ENCODE peak calls at places on chromosomes 12 and 14, in five cellular contexts. Y is stimulated activated naive CD8-positive, alpha-beta T cell treated with anti-CD3 and anti-CD28 coated beads, Interleukin-15, Interleukin-2, amounts not matched to agents 100 U/mL and 50 U/mL, for 24 hours; J is choroid plexus epithelial cell; A is AG09309; F is HTR-8/SVneo. W is an unnamed sample.

GRCh38 chr14:102584871-102585869 is 7.3 kb upstream of the RCOR1 start:
- DNase-seq in Y (no peak), J (no peak), A (no peak), F (no peak), W (no peak)

GRCh38 chr12:106329231-106329985 is 26.9 kb downstream of the TCP11L2 start:
- DNase-seq in Y (no peak), J (no peak), A (no peak), F (no peak), W (no peak)

GRCh38 chr12:129753596-129753995 is 150.2 kb downstream of the TMEM132D start:
- DNase-seq in Y (no peak), J (peak), A (no peak), F (no peak), W (no peak)

GRCh38 chr12:13251496-13251895 is 55.0 kb downstream of the EMP1 start:
- DNase-seq in Y (no peak), J (no peak), A (no peak), F (no peak), W (no peak)

GRCh38 chr12:18703326-18703725 is 34.5 kb downstream of the PLCZ1 start:
- DNase-seq in Y (no peak), J (no peak), A (no peak), F (no peak), W (no peak)

GRCh38 chr12:1972260-1972659 is 32.0 kb downstream of the DCP1B start:
- DNase-seq in Y (no peak), J (peak), A (peak), F (peak), W (no peak)

GRCh38 chr12:115572440-115572839 is 705.1 kb downstream of the MED13L start:
- DNase-seq in Y (no peak), J (peak), A (peak), F (no peak), W (no peak)

GRCh38 chr12:47504775-47505446 is 200.9 kb downstream of the RPAP3 start:
- DNase-seq in Y (no peak), J (peak), A (peak), F (peak), W (no peak)

GRCh38 chr14:73503648-73504047 is 12.9 kb downstream of the RIOX1 start:
- DNase-seq in Y (no peak), J (peak), A (peak), F (no peak), W (no peak)

GRCh38 chr12:104802198-104802597 is 155.9 kb downstream of the SLC41A2 start:
- DNase-seq in Y (no peak), J (peak), A (no peak), F (no peak), W (no peak)

GRCh38 chr12:3311027-3311402 is 180.0 kb upstream of the PRMT8 start:
- DNase-seq in Y (no peak), J (no peak), A (no peak), F (no peak), W (no peak)

GRCh38 chr12:4900327-4900726 is 9.4 kb upstream of the KCNA1 start:
- DNase-seq in Y (no peak), J (peak), A (peak), F (no peak), W (no peak)

GRCh38 chr12:20248646-20249045 is 119.7 kb upstream of the PDE3A start:
- DNase-seq in Y (no peak), J (no peak), A (no peak), F (no peak), W (no peak)

GRCh38 chr12:123931686-123932321 is 40.8 kb downstream of the CCDC92 start:
- DNase-seq in Y (peak), J (no peak), A (no peak), F (no peak), W (no peak)

GRCh38 chr12:102950107-102950949 is 7.1 kb upstream of the ASCL1 start:
- DNase-seq in Y (no peak), J (no peak), A (no peak), F (no peak), W (no peak)

GRCh38 chr14:30532264-30532663 is 26.7 kb upstream of the G2E3 start:
- DNase-seq in Y (no peak), J (no peak), A (no peak), F (no peak), W (no peak)

GRCh38 chr14:23443411-23443812 is 8.0 kb upstream of the MYH7 start:
- DNase-seq in Y (no peak), J (no peak), A (no peak), F (no peak), W (no peak)

GRCh38 chr12:121388421-121388981 is 11.4 kb upstream of the RNF34 start:
- DNase-seq in Y (no peak), J (peak), A (peak), F (peak), W (no peak)

GRCh38 chr12:76588881-76589565 is 29.5 kb upstream of the OSBPL8 start:
- DNase-seq in Y (no peak), J (peak), A (peak), F (no peak), W (peak)

GRCh38 chr14:104550849-104551728 is 28.5 kb upstream of the C14orf180 start:
- DNase-seq in Y (no peak), J (no peak), A (no peak), F (no peak), W (no peak)

GRCh38 chr14:69535230-69535848 is 39.3 kb downstream of the CCDC177 start:
- DNase-seq in Y (no peak), J (peak), A (peak), F (peak), W (peak)

GRCh38 chr14:58298880-58299664 is 717 bp downstream of the ARID4A start:
- DNase-seq in Y (peak), J (no peak), A (no peak), F (peak), W (no peak)

GRCh38 chr12:60345442-60345841 is 749.6 kb downstream of the SLC16A7 start:
- DNase-seq in Y (no peak), J (no peak), A (no peak), F (no peak), W (no peak)

GRCh38 chr14:91005716-91006115 is 54.7 kb downstream of the RPS6KA5 start:
- DNase-seq in Y (no peak), J (no peak), A (no peak), F (no peak), W (no peak)

GRCh38 chr12:34287986-34288962 is 266.0 kb downstream of the ALG10 start:
- DNase-seq in Y (no peak), J (no peak), A (no peak), F (no peak), W (no peak)

GRCh38 chr12:112973016-112973711 is 5.2 kb upstream of the OAS2 start:
- DNase-seq in Y (no peak), J (no peak), A (no peak), F (no peak), W (no peak)

GRCh38 chr14:86510503-86510902 is 980.6 kb downstream of the FLRT2 start:
- DNase-seq in Y (no peak), J (no peak), A (no peak), F (no peak), W (no peak)

GRCh38 chr12:108832730-108833354 is 24.5 kb downstream of the SSH1 start:
- DNase-seq in Y (no peak), J (peak), A (peak), F (peak), W (peak)

GRCh38 chr12:82832981-82833380 is 146.3 kb downstream of the TMTC2 start:
- DNase-seq in Y (no peak), J (no peak), A (no peak), F (no peak), W (no peak)

GRCh38 chr14:22646570-22647254 is 2.6 kb upstream of the OR6J1 start:
- DNase-seq in Y (no peak), J (peak), A (peak), F (peak), W (peak)

GRCh38 chr14:23159516-23159915 is 23.9 kb downstream of the SLC7A8 start:
- DNase-seq in Y (no peak), J (no peak), A (no peak), F (no peak), W (no peak)

GRCh38 chr12:15882055-15882971 is at the start of gene STRAP:
- DNase-seq in Y (peak), J (peak), A (peak), F (peak), W (peak)

GRCh38 chr12:2739832-2740641 is 54.7 kb upstream of the FKBP4 start:
- DNase-seq in Y (no peak), J (peak), A (peak), F (peak), W (no peak)

GRCh38 chr14:99524804-99525698 is 43.8 kb downstream of the CCNK start:
- DNase-seq in Y (no peak), J (peak), A (no peak), F (no peak), W (no peak)

GRCh38 chr12:108792361-108793292 is 61.3 kb upstream of the CORO1C start:
- DNase-seq in Y (no peak), J (no peak), A (no peak), F (no peak), W (no peak)

GRCh38 chr12:11949738-11950403 is 120.9 kb upstream of the BCL2L14 start:
- DNase-seq in Y (no peak), J (no peak), A (no peak), F (no peak), W (no peak)

W was measured in AG09319.